ENCODE peak calls at places on chromosomes 6 and 20, in nine cellular contexts. One of them, this sample, is unnamed.

GRCh38 chr6:136129365-136129764 is 120.7 kb downstream of the MTFR2 start:
- DNase-seq in AG10803: no peak
- DNase-seq in foreskin fibroblast: no peak
- DNase-seq in AG04450: no peak
- DNase-seq in uterus: no peak
- DNase-seq in body of pancreas: no peak
- DNase-seq in GM12878: no peak
- DNase-seq in AG09309: no peak
- DNase-seq in IMR-90: no peak
- DNase-seq in this sample: peak

GRCh38 chr6:164911873-164912580 is 397.4 kb downstream of the C6orf118 start:
- DNase-seq in AG10803: peak
- DNase-seq in foreskin fibroblast: no peak
- DNase-seq in AG04450: no peak
- DNase-seq in uterus: no peak
- DNase-seq in body of pancreas: no peak
- DNase-seq in GM12878: no peak
- DNase-seq in AG09309: no peak
- DNase-seq in IMR-90: no peak
- DNase-seq in this sample: no peak

GRCh38 chr20:461254-462198 is 807 bp downstream of the TBC1D20 start:
- DNase-seq in AG10803: peak
- DNase-seq in foreskin fibroblast: peak
- DNase-seq in AG04450: no peak
- DNase-seq in uterus: peak
- DNase-seq in body of pancreas: peak
- DNase-seq in GM12878: no peak
- DNase-seq in AG09309: no peak
- DNase-seq in IMR-90: peak
- DNase-seq in this sample: no peak

GRCh38 chr6:87824813-87825475 is 122.9 kb upstream of the AKIRIN2 start:
- DNase-seq in AG10803: no peak
- DNase-seq in foreskin fibroblast: no peak
- DNase-seq in AG04450: no peak
- DNase-seq in uterus: no peak
- DNase-seq in body of pancreas: no peak
- DNase-seq in GM12878: no peak
- DNase-seq in AG09309: no peak
- DNase-seq in IMR-90: no peak
- DNase-seq in this sample: no peak

GRCh38 chr6:79076160-79076559 is 1.9 kb downstream of the PHIP start:
- DNase-seq in AG10803: peak
- DNase-seq in foreskin fibroblast: no peak
- DNase-seq in AG04450: no peak
- DNase-seq in uterus: no peak
- DNase-seq in body of pancreas: no peak
- DNase-seq in GM12878: no peak
- DNase-seq in AG09309: no peak
- DNase-seq in IMR-90: peak
- DNase-seq in this sample: no peak

GRCh38 chr6:161639772-161640171 is 365.9 kb upstream of the AGPAT4 start:
- DNase-seq in AG10803: no peak
- DNase-seq in foreskin fibroblast: no peak
- DNase-seq in AG04450: no peak
- DNase-seq in uterus: no peak
- DNase-seq in body of pancreas: no peak
- DNase-seq in GM12878: no peak
- DNase-seq in AG09309: no peak
- DNase-seq in IMR-90: no peak
- DNase-seq in this sample: no peak

GRCh38 chr20:8933391-8933807 is 135.5 kb upstream of the PLCB4 start:
- DNase-seq in AG10803: peak
- DNase-seq in foreskin fibroblast: no peak
- DNase-seq in AG04450: no peak
- DNase-seq in uterus: peak
- DNase-seq in body of pancreas: no peak
- DNase-seq in GM12878: no peak
- DNase-seq in AG09309: no peak
- DNase-seq in IMR-90: no peak
- DNase-seq in this sample: no peak

GRCh38 chr6:41439524-41440418 is 104.4 kb downstream of the NCR2 start:
- DNase-seq in AG10803: no peak
- DNase-seq in foreskin fibroblast: no peak
- DNase-seq in AG04450: no peak
- DNase-seq in uterus: no peak
- DNase-seq in body of pancreas: no peak
- DNase-seq in GM12878: peak
- DNase-seq in AG09309: no peak
- DNase-seq in IMR-90: no peak
- DNase-seq in this sample: no peak

GRCh38 chr6:113671440-113671839 is 185.7 kb upstream of the MARCKS start:
- DNase-seq in AG10803: no peak
- DNase-seq in foreskin fibroblast: no peak
- DNase-seq in AG04450: peak
- DNase-seq in uterus: no peak
- DNase-seq in body of pancreas: no peak
- DNase-seq in GM12878: no peak
- DNase-seq in AG09309: no peak
- DNase-seq in IMR-90: peak
- DNase-seq in this sample: no peak

GRCh38 chr6:113669641-113670040 is 187.5 kb upstream of the MARCKS start:
- DNase-seq in AG10803: no peak
- DNase-seq in foreskin fibroblast: no peak
- DNase-seq in AG04450: no peak
- DNase-seq in uterus: no peak
- DNase-seq in body of pancreas: no peak
- DNase-seq in GM12878: no peak
- DNase-seq in AG09309: no peak
- DNase-seq in IMR-90: no peak
- DNase-seq in this sample: no peak

GRCh38 chr6:113676057-113676456 is 181.1 kb upstream of the MARCKS start:
- DNase-seq in AG10803: no peak
- DNase-seq in foreskin fibroblast: no peak
- DNase-seq in AG04450: no peak
- DNase-seq in uterus: no peak
- DNase-seq in body of pancreas: peak
- DNase-seq in GM12878: no peak
- DNase-seq in AG09309: no peak
- DNase-seq in IMR-90: no peak
- DNase-seq in this sample: no peak

GRCh38 chr6:113674075-113674474 is 183.1 kb upstream of the MARCKS start:
- DNase-seq in AG10803: no peak
- DNase-seq in foreskin fibroblast: no peak
- DNase-seq in AG04450: no peak
- DNase-seq in uterus: no peak
- DNase-seq in body of pancreas: peak
- DNase-seq in GM12878: no peak
- DNase-seq in AG09309: no peak
- DNase-seq in IMR-90: no peak
- DNase-seq in this sample: peak

GRCh38 chr6:113672691-113673149 is 184.4 kb upstream of the MARCKS start:
- DNase-seq in AG10803: peak
- DNase-seq in foreskin fibroblast: peak
- DNase-seq in AG04450: no peak
- DNase-seq in uterus: peak
- DNase-seq in body of pancreas: peak
- DNase-seq in GM12878: no peak
- DNase-seq in AG09309: peak
- DNase-seq in IMR-90: peak
- DNase-seq in this sample: no peak
- H3K4me3 ChIP-seq in AG10803: peak
- H3K4me3 ChIP-seq in foreskin fibroblast: peak
- H3K4me3 ChIP-seq in AG04450: peak
- H3K4me3 ChIP-seq in uterus: no peak
- H3K4me3 ChIP-seq in body of pancreas: no peak
- H3K4me3 ChIP-seq in GM12878: no peak
- H3K4me3 ChIP-seq in AG09309: peak
- H3K4me3 ChIP-seq in IMR-90: peak
- H3K4me3 ChIP-seq in this sample: no peak

GRCh38 chr20:41248371-41249024 is 69.0 kb downstream of the ZHX3 start:
- DNase-seq in AG10803: peak
- DNase-seq in foreskin fibroblast: peak
- DNase-seq in AG04450: no peak
- DNase-seq in uterus: peak
- DNase-seq in body of pancreas: peak
- DNase-seq in GM12878: no peak
- DNase-seq in AG09309: no peak
- DNase-seq in IMR-90: no peak
- DNase-seq in this sample: no peak

GRCh38 chr20:41245086-41245707 is 72.3 kb downstream of the ZHX3 start:
- DNase-seq in AG10803: peak
- DNase-seq in foreskin fibroblast: no peak
- DNase-seq in AG04450: no peak
- DNase-seq in uterus: peak
- DNase-seq in body of pancreas: no peak
- DNase-seq in GM12878: no peak
- DNase-seq in AG09309: no peak
- DNase-seq in IMR-90: peak
- DNase-seq in this sample: no peak

GRCh38 chr20:41249371-41249770 is 68.2 kb downstream of the ZHX3 start:
- DNase-seq in AG10803: peak
- DNase-seq in foreskin fibroblast: peak
- DNase-seq in AG04450: peak
- DNase-seq in uterus: peak
- DNase-seq in body of pancreas: peak
- DNase-seq in GM12878: no peak
- DNase-seq in AG09309: peak
- DNase-seq in IMR-90: peak
- DNase-seq in this sample: peak

GRCh38 chr20:41247523-41248370 is 69.8 kb downstream of the ZHX3 start:
- DNase-seq in AG10803: no peak
- DNase-seq in foreskin fibroblast: no peak
- DNase-seq in AG04450: no peak
- DNase-seq in uterus: no peak
- DNase-seq in body of pancreas: no peak
- DNase-seq in GM12878: no peak
- DNase-seq in AG09309: no peak
- DNase-seq in IMR-90: no peak
- DNase-seq in this sample: no peak

GRCh38 chr20:41249781-41250281 is 67.7 kb downstream of the ZHX3 start:
- DNase-seq in AG10803: no peak
- DNase-seq in foreskin fibroblast: peak
- DNase-seq in AG04450: no peak
- DNase-seq in uterus: peak
- DNase-seq in body of pancreas: no peak
- DNase-seq in GM12878: no peak
- DNase-seq in AG09309: no peak
- DNase-seq in IMR-90: peak
- DNase-seq in this sample: no peak
- TF ChIP-seq CTCF in AG10803: peak
- TF ChIP-seq CTCF in foreskin fibroblast: peak
- TF ChIP-seq CTCF in AG04450: peak
- TF ChIP-seq CTCF in uterus: peak
- TF ChIP-seq CTCF in body of pancreas: no peak
- TF ChIP-seq CTCF in GM12878: peak
- TF ChIP-seq CTCF in AG09309: peak
- TF ChIP-seq CTCF in IMR-90: peak
- TF ChIP-seq CTCF in this sample: no peak

GRCh38 chr6:6331393-6331792 is 10.9 kb upstream of the F13A1 start:
- DNase-seq in AG10803: peak
- DNase-seq in foreskin fibroblast: no peak
- DNase-seq in AG04450: no peak
- DNase-seq in uterus: no peak
- DNase-seq in body of pancreas: no peak
- DNase-seq in GM12878: peak
- DNase-seq in AG09309: no peak
- DNase-seq in IMR-90: no peak
- DNase-seq in this sample: no peak

GRCh38 chr6:6332873-6333272 is 12.4 kb upstream of the F13A1 start:
- DNase-seq in AG10803: peak
- DNase-seq in foreskin fibroblast: no peak
- DNase-seq in AG04450: no peak
- DNase-seq in uterus: no peak
- DNase-seq in body of pancreas: no peak
- DNase-seq in GM12878: peak
- DNase-seq in AG09309: no peak
- DNase-seq in IMR-90: no peak
- DNase-seq in this sample: no peak

GRCh38 chr6:6332240-6332639 is 11.8 kb upstream of the F13A1 start:
- DNase-seq in AG10803: no peak
- DNase-seq in foreskin fibroblast: no peak
- DNase-seq in AG04450: no peak
- DNase-seq in uterus: no peak
- DNase-seq in body of pancreas: peak
- DNase-seq in GM12878: peak
- DNase-seq in AG09309: no peak
- DNase-seq in IMR-90: no peak
- DNase-seq in this sample: no peak

GRCh38 chr6:6330407-6330806 is 9.9 kb upstream of the F13A1 start:
- DNase-seq in AG10803: no peak
- DNase-seq in foreskin fibroblast: no peak
- DNase-seq in AG04450: no peak
- DNase-seq in uterus: no peak
- DNase-seq in body of pancreas: no peak
- DNase-seq in GM12878: no peak
- DNase-seq in AG09309: no peak
- DNase-seq in IMR-90: no peak
- DNase-seq in this sample: no peak

DNA sequence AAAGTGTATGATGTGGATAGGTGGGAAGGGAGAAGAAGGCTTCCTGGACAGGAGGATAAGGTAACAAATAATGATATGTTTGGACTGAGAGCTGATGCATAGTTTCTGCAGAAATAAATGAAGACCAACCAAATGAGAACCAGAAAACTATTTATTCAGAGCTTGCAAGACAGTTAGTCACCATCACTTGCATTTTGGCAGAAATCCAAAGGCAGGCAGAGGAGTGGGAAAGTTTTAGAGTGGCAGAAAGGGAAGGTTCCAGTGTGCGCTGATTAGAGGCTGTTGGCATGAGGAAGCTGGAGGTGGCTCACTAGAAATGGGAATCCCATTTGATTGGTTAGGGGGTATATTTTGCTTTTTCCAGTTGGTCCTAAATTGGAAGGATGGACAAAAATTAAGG is 13.0 kb upstream of the F13A1 start:
- DNase-seq in AG10803: peak
- DNase-seq in foreskin fibroblast: no peak
- DNase-seq in AG04450: no peak
- DNase-seq in uterus: no peak
- DNase-seq in body of pancreas: peak
- DNase-seq in GM12878: no peak
- DNase-seq in AG09309: no peak
- DNase-seq in IMR-90: no peak
- DNase-seq in this sample: no peak
- H3K4me3 ChIP-seq in AG10803: no peak
- H3K4me3 ChIP-seq in foreskin fibroblast: no peak
- H3K4me3 ChIP-seq in AG04450: no peak
- H3K4me3 ChIP-seq in uterus: no peak
- H3K4me3 ChIP-seq in body of pancreas: no peak
- H3K4me3 ChIP-seq in GM12878: no peak
- H3K4me3 ChIP-seq in AG09309: no peak
- H3K4me3 ChIP-seq in IMR-90: no peak
- H3K4me3 ChIP-seq in this sample: no peak

DNA sequence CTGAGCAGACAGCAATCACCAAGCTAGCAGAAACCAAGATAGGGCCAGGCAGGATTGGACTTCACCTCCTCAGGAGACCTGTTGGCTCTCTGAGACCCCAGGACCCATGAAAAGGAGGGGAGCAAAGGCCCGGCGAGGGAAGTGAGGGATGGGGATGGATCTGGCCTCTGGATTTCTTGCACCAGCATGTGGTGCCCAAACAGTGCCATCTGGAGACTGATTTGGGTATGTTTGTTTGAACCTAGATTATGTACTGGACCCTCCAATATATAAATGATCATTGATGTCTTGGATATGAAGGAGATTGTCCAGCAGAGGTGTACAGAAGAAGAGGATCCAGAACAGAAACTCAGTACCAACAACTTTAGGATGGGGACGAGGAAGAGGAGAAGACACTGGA is 83.4 kb upstream of the LY86 start:
- DNase-seq in AG10803: no peak
- DNase-seq in foreskin fibroblast: no peak
- DNase-seq in AG04450: no peak
- DNase-seq in uterus: no peak
- DNase-seq in body of pancreas: no peak
- DNase-seq in GM12878: no peak
- DNase-seq in AG09309: no peak
- DNase-seq in IMR-90: no peak
- DNase-seq in this sample: no peak
- TF ChIP-seq CTCF in AG10803: no peak
- TF ChIP-seq CTCF in foreskin fibroblast: no peak
- TF ChIP-seq CTCF in AG04450: no peak
- TF ChIP-seq CTCF in uterus: no peak
- TF ChIP-seq CTCF in body of pancreas: no peak
- TF ChIP-seq CTCF in GM12878: no peak
- TF ChIP-seq CTCF in AG09309: no peak
- TF ChIP-seq CTCF in IMR-90: no peak
- TF ChIP-seq CTCF in this sample: peak